ENCODE peak calls at places on chromosomes 12 and 14, in ten cellular contexts. S is tibial nerve, W is fibroblast of the aortic adventitia, K is neural progenitor cell, F is mammary epithelial cell, I is foreskin fibroblast, Q is A549, M is PC-3, H is bronchial epithelial cell, T is left ventricle myocardium inferior. N is an unnamed sample.

GRCh38 chr12:25801621-25802243 is 156.8 kb upstream of the RASSF8 start:
- DNase-seq in K (no peak), T (no peak), H (peak), F (peak), Q (no peak), I (no peak), M (peak), W (no peak), S (no peak), N (no peak)

GRCh38 chr14:70921669-70922068 is 14.4 kb downstream of the PCNX1 start:
- DNase-seq in Q (no peak), I (peak), W (no peak), M (peak), T (no peak), F (peak), K (no peak), H (peak), S (no peak), N (no peak)

GRCh38 chr14:74622257-74622656 is 10.2 kb upstream of the LTBP2 start:
- DNase-seq in W (no peak), H (no peak), F (no peak), S (no peak), I (no peak), M (no peak), Q (no peak), K (no peak), T (no peak), N (no peak)

GRCh38 chr12:94074970-94075695 is 73.2 kb upstream of the PLXNC1 start:
- DNase-seq in T (peak), Q (peak), I (peak), K (peak), M (peak), S (peak), H (peak), W (peak), F (peak), N (peak)

GRCh38 chr12:31444801-31445200 is 118.9 kb upstream of the SINHCAF start:
- DNase-seq in M (no peak), H (no peak), I (no peak), Q (no peak), W (no peak), K (no peak), F (no peak), S (no peak), T (no peak), N (no peak)

GRCh38 chr12:26906704-26907103 is 31.1 kb downstream of the INTS13 start:
- DNase-seq in H (no peak), S (no peak), M (no peak), F (peak), T (no peak), Q (no peak), I (no peak), K (no peak), W (no peak), N (no peak)

GRCh38 chr14:50040401-50040775 is 76.0 kb downstream of the VCPKMT start:
- DNase-seq in K (no peak), F (peak), T (no peak), H (peak), W (peak), Q (peak), S (no peak), I (peak), M (peak), N (peak)

GRCh38 chr12:95739561-95740313 is 50.8 kb downstream of the NTN4 start:
- DNase-seq in S (peak), K (no peak), I (no peak), Q (no peak), F (no peak), H (no peak), T (peak), M (no peak), W (peak), N (no peak)

GRCh38 chr14:89179891-89180404 is 237.1 kb downstream of the FOXN3 start:
- DNase-seq in Q (no peak), I (no peak), K (no peak), T (no peak), F (no peak), M (no peak), H (no peak), W (no peak), S (no peak), N (no peak)

GRCh38 chr12:118046430-118046829 is 14.5 kb downstream of the WSB2 start:
- DNase-seq in S (no peak), T (no peak), K (no peak), W (no peak), I (no peak), M (no peak), H (no peak), Q (no peak), F (no peak), N (no peak)

GRCh38 chr12:54352022-54352531 is 12.2 kb downstream of the GPR84 start:
- DNase-seq in S (no peak), T (peak), K (peak), M (no peak), I (peak), Q (no peak), W (peak), H (no peak), F (no peak), N (peak)

GRCh38 chr14:81164167-81164774 is 56.5 kb downstream of the GTF2A1 start:
- DNase-seq in T (no peak), H (peak), F (peak), S (no peak), K (peak), W (peak), Q (peak), I (peak), M (peak), N (peak)

GRCh38 chr14:90911121-90911520 is 94.9 kb upstream of the TTC7B start:
- DNase-seq in H (no peak), T (no peak), W (no peak), M (no peak), S (no peak), Q (no peak), I (peak), F (no peak), K (no peak), N (no peak)

GRCh38 chr14:59189822-59190368 is 1.4 kb downstream of the DAAM1 start:
- DNase-seq in M (peak), W (peak), K (peak), H (peak), F (peak), T (peak), Q (peak), S (peak), I (peak), N (peak)

GRCh38 chr12:27013606-27014084 is 539 bp downstream of the TM7SF3 start:
- DNase-seq in K (peak), F (peak), Q (peak), T (no peak), S (no peak), M (peak), W (peak), H (peak), I (peak), N (peak)

GRCh38 chr14:50524731-50525510 is 7.4 kb downstream of the MAP4K5 start:
- DNase-seq in T (no peak), M (peak), F (no peak), S (no peak), H (peak), W (no peak), K (no peak), I (peak), Q (no peak), N (no peak)

GRCh38 chr12:49279706-49280159 is 14.9 kb downstream of the TUBA1C start:
- DNase-seq in Q (no peak), T (no peak), S (no peak), K (peak), I (no peak), H (peak), M (no peak), F (no peak), W (no peak), N (no peak)

GRCh38 chr12:107320031-107320928 is 226.9 kb upstream of the CRY1 start:
- DNase-seq in I (peak), Q (peak), M (peak), W (peak), K (peak), F (peak), S (no peak), H (peak), T (peak), N (peak)

GRCh38 chr14:23931705-23932314 is 21.8 kb upstream of the DHRS4 start:
- DNase-seq in W (peak), S (no peak), Q (no peak), I (no peak), M (no peak), H (no peak), T (no peak), K (no peak), F (no peak), N (no peak)

GRCh38 chr14:92323031-92323915 is at the start of gene SLC24A4:
- DNase-seq in T (no peak), F (peak), M (no peak), I (peak), Q (peak), K (peak), W (no peak), S (no peak), H (no peak), N (no peak)

GRCh38 chr14:61567838-61568571 is 127.3 kb upstream of the HIF1A start:
- DNase-seq in F (no peak), T (no peak), I (no peak), Q (no peak), M (no peak), K (peak), W (no peak), S (no peak), H (no peak), N (no peak)
- H3K4me3 ChIP-seq in F (no peak), T (peak), I (no peak), Q (no peak), M (peak), K (peak), W (no peak), S (no peak), H (no peak), N (no peak)

DNA sequence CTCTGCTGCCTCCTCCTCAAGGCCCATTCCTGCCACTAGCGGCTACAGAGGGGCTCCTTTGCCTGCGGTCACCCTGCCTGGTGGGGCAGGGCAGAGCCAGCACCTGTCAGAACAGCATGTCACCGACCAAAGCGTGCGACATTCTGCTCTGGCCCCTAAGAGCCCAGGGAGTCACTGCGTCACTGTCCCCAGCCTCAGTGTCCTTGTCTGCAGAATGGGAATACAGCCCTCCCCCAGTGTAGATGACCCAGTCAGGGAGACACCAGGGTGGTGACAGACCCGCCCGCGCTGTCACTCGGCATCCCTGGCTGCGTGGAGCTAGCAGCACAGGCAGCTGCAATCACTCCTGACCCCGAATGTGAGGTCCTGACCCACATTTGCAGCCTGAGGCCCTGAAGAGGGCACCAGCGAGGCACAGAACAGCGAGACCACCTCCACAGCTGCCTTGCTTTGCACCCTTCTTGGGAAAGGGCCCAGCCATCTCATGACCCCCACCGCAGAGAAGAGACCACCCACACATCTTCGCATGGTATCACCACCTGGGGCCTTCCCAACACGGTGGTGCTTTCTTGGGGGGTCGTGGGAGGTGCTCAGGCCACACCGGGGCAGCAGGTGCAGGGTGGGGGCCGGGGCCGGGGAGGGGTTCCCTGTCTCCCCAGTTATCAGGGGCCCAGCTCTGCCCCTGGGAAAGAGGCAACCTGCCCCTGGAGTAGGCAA is 2.5 kb downstream of the AHNAK2 start:
- DNase-seq in M (no peak), W (no peak), H (no peak), Q (no peak), S (no peak), I (no peak), K (peak), F (no peak), T (peak), N (no peak)
- TF ChIP-seq CTCF in M (no peak), W (no peak), H (no peak), Q (no peak), S (no peak), I (no peak), K (no peak), F (no peak), T (no peak), N (no peak)

GRCh38 chr12:113333877-113334785 is 778 bp downstream of the SLC8B1 start:
- DNase-seq in H (peak), T (peak), K (no peak), M (peak), W (peak), F (peak), S (no peak), Q (no peak), I (no peak), N (no peak)

GRCh38 chr12:113334786-113335539 is at the start of gene SLC8B1:
- DNase-seq in F (peak), Q (peak), S (peak), W (peak), K (peak), M (peak), H (peak), I (peak), T (peak), N (peak)

GRCh38 chr12:113333111-113333750 is 1.7 kb downstream of the SLC8B1 start:
- DNase-seq in Q (no peak), M (no peak), H (no peak), W (no peak), T (no peak), F (no peak), S (no peak), I (no peak), K (no peak), N (no peak)

GRCh38 chr12:113330505-113330904 is 4.4 kb downstream of the SLC8B1 start:
- DNase-seq in I (no peak), F (no peak), S (no peak), W (no peak), K (no peak), H (no peak), Q (no peak), T (no peak), M (no peak), N (no peak)

GRCh38 chr12:113332688-113333087 is 2.2 kb downstream of the SLC8B1 start:
- DNase-seq in W (no peak), M (no peak), F (no peak), T (no peak), Q (no peak), I (no peak), K (no peak), S (no peak), H (no peak), N (no peak)
- H3K4me3 ChIP-seq in W (no peak), M (no peak), F (no peak), T (peak), Q (no peak), I (no peak), K (no peak), S (peak), H (no peak), N (no peak)

GRCh38 chr14:100710391-100711116 is 16.1 kb upstream of the DLK1 start:
- DNase-seq in Q (no peak), F (no peak), M (no peak), T (no peak), W (no peak), S (no peak), K (no peak), I (no peak), H (no peak), N (no peak)

GRCh38 chr14:100709956-100710284 is 16.8 kb upstream of the DLK1 start:
- DNase-seq in T (no peak), K (no peak), M (no peak), W (no peak), H (no peak), Q (no peak), F (no peak), S (no peak), I (no peak), N (no peak)

GRCh38 chr14:100709252-100709955 is 17.3 kb upstream of the DLK1 start:
- DNase-seq in W (peak), F (no peak), I (peak), M (peak), T (peak), H (no peak), S (no peak), K (peak), Q (peak), N (peak)

GRCh38 chr14:100706860-100707259 is 19.8 kb upstream of the DLK1 start:
- DNase-seq in S (no peak), M (no peak), Q (no peak), W (no peak), I (no peak), F (no peak), K (no peak), H (no peak), T (no peak), N (no peak)

GRCh38 chr14:100708349-100709217 is 18.1 kb upstream of the DLK1 start:
- DNase-seq in H (peak), W (peak), Q (no peak), K (peak), F (no peak), M (peak), I (peak), T (peak), S (no peak), N (peak)
- TF ChIP-seq CTCF in H (peak), W (no peak), Q (no peak), K (peak), F (peak), M (peak), I (no peak), T (no peak), S (no peak), N (no peak)

GRCh38 chr14:99716091-99716849 is 32.2 kb downstream of the CYP46A1 start:
- DNase-seq in H (no peak), W (no peak), I (no peak), F (no peak), K (no peak), T (no peak), M (no peak), Q (no peak), S (no peak), N (no peak)

GRCh38 chr14:99716850-99717681 is 33.0 kb downstream of the CYP46A1 start:
- DNase-seq in K (no peak), Q (no peak), H (no peak), F (no peak), T (no peak), I (no peak), W (no peak), M (no peak), S (no peak), N (no peak)

GRCh38 chr14:99718811-99719192 is 34.7 kb downstream of the CYP46A1 start:
- DNase-seq in H (no peak), S (no peak), W (no peak), M (no peak), I (no peak), T (no peak), F (no peak), Q (no peak), K (no peak), N (no peak)

GRCh38 chr14:99717682-99718013 is 33.5 kb downstream of the CYP46A1 start:
- DNase-seq in I (no peak), H (no peak), S (no peak), T (no peak), Q (no peak), W (no peak), M (no peak), F (no peak), K (no peak), N (no peak)

DNA sequence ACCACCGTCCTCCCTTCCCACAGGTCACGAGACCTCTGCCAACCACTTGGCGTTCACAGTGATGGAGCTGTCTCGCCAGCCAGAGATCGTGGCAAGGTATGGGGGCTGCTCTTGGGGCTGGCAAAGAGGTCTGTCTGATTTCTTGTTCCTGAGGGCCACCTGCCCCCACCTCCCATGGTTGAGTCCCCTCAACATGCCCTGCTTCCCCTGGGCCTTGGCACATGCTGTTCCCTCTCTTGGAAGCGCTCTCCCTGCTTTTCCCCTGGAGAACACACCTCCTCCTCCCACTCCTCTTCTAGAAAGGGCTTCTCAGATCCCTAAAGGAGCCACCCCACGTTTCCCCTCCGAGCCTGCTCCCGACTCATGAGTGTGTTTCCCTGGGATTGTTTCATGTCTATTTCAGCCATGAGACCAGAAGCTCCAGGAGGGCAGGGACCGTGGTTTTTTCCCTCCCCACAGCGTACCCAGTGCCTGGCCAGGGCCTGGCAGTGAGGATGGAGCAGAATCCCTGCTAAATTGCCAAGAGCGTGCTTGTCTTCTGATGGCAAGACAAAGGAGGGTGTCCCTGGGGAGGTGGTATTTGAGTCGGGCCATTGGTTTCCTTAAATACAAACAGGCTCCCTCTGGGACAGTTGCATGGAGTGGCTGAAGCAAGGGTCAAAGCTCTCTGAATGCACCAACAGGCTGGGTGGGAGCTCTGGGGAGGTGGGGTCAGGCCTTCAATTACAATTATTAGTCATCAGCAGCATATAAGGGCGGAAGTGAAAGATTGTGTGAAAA is 34.1 kb downstream of the CYP46A1 start:
- DNase-seq in Q (no peak), W (no peak), F (no peak), S (no peak), K (peak), I (no peak), T (no peak), H (no peak), M (no peak), N (no peak)
- H3K4me3 ChIP-seq in Q (no peak), W (no peak), F (no peak), S (no peak), K (no peak), I (no peak), T (no peak), H (no peak), M (no peak), N (no peak)

GRCh38 chr12:52175411-52176350 is 16.1 kb downstream of the KRT80 start:
- DNase-seq in I (peak), K (peak), S (no peak), M (no peak), Q (no peak), T (no peak), W (no peak), F (peak), H (peak), N (peak)
- TF ChIP-seq CTCF in I (no peak), K (peak), S (no peak), M (peak), Q (no peak), T (peak), W (peak), F (peak), H (peak), N (peak)

GRCh38 chr12:67648306-67649164 is at the start of gene DYRK2:
- DNase-seq in I (peak), F (peak), Q (peak), M (peak), W (peak), H (peak), T (peak), S (peak), K (peak), N (peak)

GRCh38 chr12:67650127-67650495 is 1.6 kb downstream of the DYRK2 start:
- DNase-seq in H (no peak), T (peak), F (no peak), S (no peak), K (peak), Q (peak), I (peak), W (no peak), M (no peak), N (peak)

GRCh38 chr12:67650528-67651379 is 2.2 kb downstream of the DYRK2 start:
- DNase-seq in W (no peak), M (peak), K (no peak), F (no peak), Q (peak), I (no peak), H (no peak), T (no peak), S (no peak), N (peak)

GRCh38 chr12:67649165-67650126 is 901 bp downstream of the DYRK2 start:
- DNase-seq in F (no peak), T (peak), H (no peak), I (peak), S (no peak), Q (peak), K (peak), M (peak), W (no peak), N (peak)

GRCh38 chr12:67651380-67651695 is 2.8 kb downstream of the DYRK2 start:
- DNase-seq in M (peak), T (no peak), F (peak), S (no peak), W (peak), K (peak), H (peak), Q (peak), I (peak), N (peak)
- H3K4me3 ChIP-seq in M (peak), T (peak), F (no peak), S (no peak), W (peak), K (peak), H (no peak), Q (no peak), I (peak), N (no peak)

N was measured in astrocyte of the spinal cord.